ENCODE peak calls at places on chromosome 1, in seven cellular contexts. I, A, Z, S, K, F and X are unnamed samples.

GRCh38 chr1:203751051-203751450 is 13.9 kb upstream of the LAX1 start:
- DNase-seq in F (no peak), A (no peak), K (no peak), Z (no peak), I (no peak), S (no peak), X (no peak)

GRCh38 chr1:53639251-53639721 is 99.7 kb downstream of the GLIS1 start:
- DNase-seq in Z (no peak), I (peak; percentile 4), A (no peak), K (no peak), F (no peak), S (no peak), X (peak; percentile 17)

GRCh38 chr1:17982197-17982596 is 125.4 kb upstream of the IGSF21 start:
- DNase-seq in S (no peak), F (no peak), K (no peak), A (no peak), Z (no peak), I (no peak), X (no peak)

GRCh38 chr1:28392027-28392652 is 22.6 kb downstream of the PHACTR4 start:
- DNase-seq in Z (no peak), S (no peak), K (no peak), F (no peak), A (no peak), I (no peak), X (no peak)

GRCh38 chr1:231973840-231974239 is 347.2 kb downstream of the DISC1 start:
- DNase-seq in A (no peak), Z (no peak), F (no peak), I (no peak), K (no peak), S (no peak), X (no peak)

GRCh38 chr1:223713546-223714420 is 1.4 kb downstream of the CAPN2 start:
- DNase-seq in F (no peak), K (no peak), Z (no peak), I (peak; percentile 66), A (peak; percentile 57), S (no peak), X (no peak)

GRCh38 chr1:201383647-201384405 is 6.3 kb upstream of the TNNT2 start:
- DNase-seq in S (no peak), I (no peak), Z (no peak), F (no peak), A (no peak), K (no peak), X (peak; percentile 65)

GRCh38 chr1:230097370-230097769 is 30.3 kb downstream of the GALNT2 start:
- DNase-seq in K (no peak), Z (no peak), A (no peak), F (no peak), I (no peak), S (no peak), X (no peak)

GRCh38 chr1:196558424-196558823 is 49.8 kb downstream of the KCNT2 start:
- DNase-seq in S (no peak), K (no peak), F (no peak), Z (no peak), I (no peak), A (no peak), X (peak; percentile 44)

GRCh38 chr1:96080925-96081324 is 640.7 kb upstream of the PTBP2 start:
- DNase-seq in K (no peak), Z (no peak), F (no peak), A (no peak), S (no peak), I (peak; percentile 8), X (no peak)

GRCh38 chr1:5991784-5992033 is 516 bp downstream of the NPHP4 start:
- DNase-seq in S (no peak), I (no peak), Z (peak; percentile 89), K (no peak), A (no peak), F (no peak), X (peak; percentile 42)

GRCh38 chr1:10402729-10403274 is 3.9 kb downstream of the PGD start:
- DNase-seq in K (no peak), I (no peak), F (no peak), Z (no peak), A (no peak), S (no peak), X (no peak)

GRCh38 chr1:106568161-106568560 is 488.3 kb upstream of the PRMT6 start:
- DNase-seq in A (no peak), Z (no peak), I (no peak), F (no peak), S (no peak), K (no peak), X (no peak)

GRCh38 chr1:28668191-28668955 is at the start of gene GMEB1:
- DNase-seq in K (peak; percentile 34), A (peak; percentile 99), S (no peak), I (peak; percentile 56), Z (peak; percentile 99), F (peak; percentile 73), X (peak; percentile 87)

GRCh38 chr1:234875953-234876814 is 252.5 kb downstream of the TOMM20 start:
- DNase-seq in A (peak; percentile 94), Z (no peak), S (no peak), I (no peak), F (peak; percentile 98), K (no peak), X (peak; percentile 94)

GRCh38 chr1:54577612-54578011 is 29.6 kb downstream of the ACOT11 start:
- DNase-seq in S (no peak), I (no peak), Z (no peak), A (no peak), F (peak; percentile 86), K (no peak), X (no peak)

GRCh38 chr1:112731451-112731850 is 16.3 kb upstream of the PPM1J start:
- DNase-seq in K (no peak), A (no peak), F (no peak), I (no peak), S (no peak), Z (no peak), X (no peak)

GRCh38 chr1:43554444-43554992 is 23.8 kb downstream of the PTPRF start:
- DNase-seq in I (peak; percentile 21), K (no peak), F (peak; percentile 41), A (no peak), S (no peak), Z (peak; percentile 57), X (peak; percentile 51)

GRCh38 chr1:22163137-22163536 is 20.2 kb upstream of the WNT4 start:
- DNase-seq in Z (no peak), I (no peak), S (no peak), A (peak; percentile 83), K (no peak), F (no peak), X (no peak)

GRCh38 chr1:37471345-37472231 is 2.8 kb upstream of the ZC3H12A start:
- DNase-seq in I (peak; percentile 66), Z (peak; percentile 80), K (no peak), F (peak; percentile 58), S (no peak), A (no peak), X (peak; percentile 60)

GRCh38 chr1:61853545-61853944 is 111.3 kb downstream of the PATJ start:
- DNase-seq in I (no peak), A (no peak), F (no peak), S (no peak), Z (peak; percentile 31), K (no peak), X (no peak)

GRCh38 chr1:168054117-168054516 is 82.6 kb downstream of the GPR161 start:
- DNase-seq in Z (no peak), I (no peak), F (no peak), S (no peak), K (no peak), A (no peak), X (no peak)

GRCh38 chr1:147717706-147718097 is 42.7 kb downstream of the GJA5 start:
- DNase-seq in A (no peak), S (no peak), K (no peak), I (no peak), F (no peak), Z (no peak), X (peak; percentile 35)

GRCh38 chr1:176843352-176844297 is 320.9 kb downstream of the ASTN1 start:
- DNase-seq in Z (peak; percentile 37), S (no peak), I (peak; percentile 7), A (peak; percentile 19), K (no peak), F (peak; percentile 7), X (peak; percentile 24)

GRCh38 chr1:19577001-19577400 is 67.1 kb upstream of the NBL1 start:
- DNase-seq in K (no peak), Z (no peak), F (no peak), S (no peak), A (no peak), I (no peak), X (no peak)
- TF ChIP-seq JUND in K (no peak), Z (no peak), F (no peak), S (no peak), A (no peak), I (no peak), X (no peak)

GRCh38 chr1:47709302-47710074 is 271.6 kb downstream of the FOXD2 start:
- DNase-seq in S (no peak), Z (peak; percentile 88), A (peak; percentile 48), I (no peak), K (no peak), F (no peak), X (no peak)
- TF ChIP-seq JUND in S (no peak), Z (no peak), A (no peak), I (no peak), K (no peak), F (no peak), X (no peak)

GRCh38 chr1:39488801-39489566 is 2.5 kb upstream of the BMP8A start:
- DNase-seq in Z (no peak), F (no peak), S (no peak), K (no peak), A (no peak), I (no peak), X (no peak)

GRCh38 chr1:39488012-39488545 is 3.4 kb upstream of the BMP8A start:
- DNase-seq in K (no peak), S (no peak), F (no peak), Z (no peak), I (no peak), A (no peak), X (no peak)

GRCh38 chr1:39491146-39491921 is at the start of gene BMP8A:
- DNase-seq in S (no peak), A (peak; percentile 100), Z (peak; percentile 96), F (peak; percentile 32), I (peak; percentile 36), K (no peak), X (peak; percentile 93)

GRCh38 chr1:39489567-39490239 is 1.7 kb upstream of the BMP8A start:
- DNase-seq in A (no peak), F (no peak), Z (no peak), K (no peak), I (no peak), S (no peak), X (no peak)

GRCh38 chr1:39490596-39491145 is 765 bp upstream of the BMP8A start:
- DNase-seq in K (no peak), I (no peak), S (no peak), F (no peak), A (peak; percentile 64), Z (no peak), X (no peak)
- TF ChIP-seq JUND in K (no peak), I (no peak), S (no peak), F (no peak), A (no peak), Z (no peak), X (no peak)

DNA sequence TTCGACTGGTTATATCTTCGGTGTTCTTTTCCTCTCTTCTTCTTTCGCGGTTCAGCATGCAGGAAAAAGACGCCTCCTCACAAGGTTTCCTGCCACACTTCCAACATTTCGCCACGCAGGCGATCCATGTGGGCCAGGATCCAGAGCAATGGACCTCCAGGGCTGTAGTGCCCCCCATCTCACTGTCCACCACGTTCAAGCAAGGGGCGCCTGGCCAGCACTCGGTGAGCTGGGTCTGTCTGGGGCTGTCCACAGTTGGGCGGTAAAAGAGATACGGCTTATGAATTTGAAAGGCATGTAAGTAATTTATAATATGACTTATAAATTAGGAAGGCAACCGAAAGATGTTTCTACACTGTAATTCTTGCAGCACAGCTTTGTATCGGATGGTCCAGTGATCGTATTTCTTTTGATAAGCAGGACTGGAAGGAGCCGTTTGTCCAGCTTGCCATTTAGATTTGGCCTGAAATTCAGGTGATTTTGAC is 334 bp downstream of the CTH start:
- DNase-seq in K (no peak), F (no peak), S (no peak), A (no peak), Z (peak; percentile 69), I (no peak), X (no peak)
- TF ChIP-seq JUND in K (no peak), F (no peak), S (no peak), A (no peak), Z (no peak), I (no peak), X (no peak)